ENCODE peak calls at places on chromosome 21, in four cellular contexts. E, D, B and X are unnamed samples.

GRCh38 chr21:19321688-19322087 is 918.1 kb upstream of the TMPRSS15 start:
- DNase-seq in E (no peak), D (no peak), B (no peak), X (peak)

GRCh38 chr21:16216595-16216994 is 486.8 kb downstream of the USP25 start:
- DNase-seq in E (no peak), D (no peak), B (no peak), X (no peak)

GRCh38 chr21:26709090-26709489 is 136.0 kb upstream of the CYYR1 start:
- DNase-seq in E (peak), D (no peak), B (no peak), X (no peak)

GRCh38 chr21:27466175-27466574 is 499.3 kb upstream of the ADAMTS5 start:
- DNase-seq in E (no peak), D (no peak), B (no peak), X (no peak)

GRCh38 chr21:17613242-17613676 is 558 bp upstream of the BTG3 start:
- DNase-seq in E (peak), D (peak), B (no peak), X (no peak)

GRCh38 chr21:37373539-37373938 is 7.0 kb downstream of the DYRK1A start:
- DNase-seq in E (peak), D (no peak), B (no peak), X (no peak)

GRCh38 chr21:36701912-36702621 is 3.2 kb downstream of the SIM2 start:
- DNase-seq in E (no peak), D (no peak), B (no peak), X (no peak)

GRCh38 chr21:44285102-44285501 is 574 bp upstream of the AIRE start:
- DNase-seq in E (no peak), D (no peak), B (no peak), X (no peak)

GRCh38 chr21:34526618-34527290 is 14.7 kb upstream of the KCNE1 start:
- DNase-seq in E (peak), D (no peak), B (peak), X (peak)

GRCh38 chr21:29258626-29259335 is 39.9 kb upstream of the BACH1 start:
- DNase-seq in E (peak), D (no peak), B (no peak), X (no peak)

GRCh38 chr21:27570306-27570868 is 603.5 kb upstream of the ADAMTS5 start:
- DNase-seq in E (peak), D (no peak), B (no peak), X (no peak)

GRCh38 chr21:35619184-35619583 is 441.1 kb downstream of the SETD4 start:
- DNase-seq in E (peak), D (no peak), B (no peak), X (no peak)

GRCh38 chr21:25457411-25457810 is 149.9 kb downstream of the MRPL39 start:
- DNase-seq in E (peak), D (peak), B (no peak), X (no peak)

DNA sequence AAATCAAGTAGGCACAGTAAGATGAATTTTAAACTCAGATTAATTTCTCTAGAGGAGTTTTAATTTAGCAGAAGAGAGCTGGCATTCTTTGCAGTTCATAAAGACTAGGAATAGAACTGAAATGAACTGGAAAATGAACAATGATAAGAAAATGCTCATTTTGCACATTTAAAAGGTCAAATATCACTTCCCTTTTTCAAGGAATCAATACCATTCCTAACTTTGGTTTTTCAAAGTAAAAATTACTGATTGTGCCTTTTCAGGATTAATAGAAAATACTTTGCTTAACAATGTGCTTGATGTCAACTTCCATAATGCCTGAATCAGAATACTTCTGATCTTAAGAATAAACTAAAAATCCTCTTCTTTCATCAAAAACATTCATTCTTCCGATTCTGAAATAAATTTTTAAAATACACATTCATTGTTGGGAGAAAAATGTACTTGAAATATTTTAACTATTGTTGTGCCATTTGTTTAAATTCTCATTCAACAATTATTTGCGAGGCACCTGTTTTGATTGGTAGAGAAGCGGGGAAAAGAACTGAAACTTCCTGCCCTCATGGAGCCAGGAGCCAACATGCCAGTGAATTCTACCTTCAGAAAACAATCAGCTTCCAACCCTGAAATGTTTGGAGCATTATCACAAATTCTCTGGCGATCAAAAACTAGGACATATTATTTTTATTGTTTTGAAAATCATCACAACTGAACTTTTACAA is 2.1 kb downstream of the SCAF4 start:
- DNase-seq in E (no peak), D (no peak), B (no peak), X (no peak)
- H3K4me3 ChIP-seq in E (peak), D (peak), B (peak), X (peak)

GRCh38 chr21:45981641-45982255 is at the start of gene COL6A1:
- DNase-seq in E (peak), D (no peak), B (no peak), X (no peak)

GRCh38 chr21:45982256-45982757 is 737 bp downstream of the COL6A1 start:
- DNase-seq in E (no peak), D (no peak), B (no peak), X (no peak)

GRCh38 chr21:45980697-45981096 is 873 bp upstream of the COL6A1 start:
- DNase-seq in E (no peak), D (no peak), B (no peak), X (no peak)

GRCh38 chr21:45980271-45980670 is 1.3 kb upstream of the COL6A1 start:
- DNase-seq in E (no peak), D (no peak), B (no peak), X (no peak)

DNA sequence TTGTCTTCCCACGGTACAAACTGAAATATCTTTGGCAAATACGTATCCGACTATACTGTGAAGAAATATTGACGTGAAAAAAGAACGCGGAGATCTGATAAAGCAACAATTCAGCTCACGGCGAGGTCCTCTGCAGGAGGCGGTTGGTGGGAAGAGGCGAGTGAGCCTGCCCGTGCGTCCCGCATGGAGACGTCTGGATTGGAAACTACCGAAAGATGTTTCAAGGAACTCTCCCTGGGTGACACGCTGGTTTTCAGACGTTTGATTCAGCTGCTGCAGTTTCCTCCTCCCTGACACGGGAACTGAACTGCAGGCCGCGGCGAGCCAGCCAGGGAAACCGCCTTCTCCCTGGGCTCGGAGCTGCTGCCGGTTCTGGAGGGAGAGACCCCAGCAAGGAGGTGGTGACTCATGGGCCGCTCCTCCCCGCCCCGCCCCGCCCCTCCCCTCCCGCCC is 390 bp upstream of the COL6A1 start:
- DNase-seq in E (peak), D (peak), B (peak), X (peak)
- H3K4me3 ChIP-seq in E (peak), D (no peak), B (peak), X (peak)

DNA sequence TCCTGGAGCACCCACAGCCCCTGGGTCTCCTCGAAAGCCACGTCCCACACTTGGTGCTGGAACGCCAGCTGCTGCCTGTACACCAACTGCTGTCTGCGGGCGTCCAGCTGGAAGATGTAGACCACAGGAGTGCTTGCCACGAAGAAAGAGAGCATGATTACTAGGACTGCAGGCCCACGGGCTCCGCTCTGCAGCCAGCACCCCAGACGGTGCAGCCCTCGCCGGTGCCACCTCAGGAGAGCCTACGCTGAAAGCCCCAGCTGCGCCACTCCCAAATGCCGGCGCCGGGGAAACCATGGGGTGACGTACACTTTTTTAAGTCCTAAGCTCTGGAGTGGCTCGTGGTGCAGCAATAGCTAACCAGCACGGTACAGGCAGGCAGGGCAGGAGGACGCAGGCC is 25.7 kb downstream of the WDR4 start:
- DNase-seq in E (no peak), D (no peak), B (no peak), X (no peak)
- H3K4me3 ChIP-seq in E (no peak), D (no peak), B (no peak), X (no peak)

DNA sequence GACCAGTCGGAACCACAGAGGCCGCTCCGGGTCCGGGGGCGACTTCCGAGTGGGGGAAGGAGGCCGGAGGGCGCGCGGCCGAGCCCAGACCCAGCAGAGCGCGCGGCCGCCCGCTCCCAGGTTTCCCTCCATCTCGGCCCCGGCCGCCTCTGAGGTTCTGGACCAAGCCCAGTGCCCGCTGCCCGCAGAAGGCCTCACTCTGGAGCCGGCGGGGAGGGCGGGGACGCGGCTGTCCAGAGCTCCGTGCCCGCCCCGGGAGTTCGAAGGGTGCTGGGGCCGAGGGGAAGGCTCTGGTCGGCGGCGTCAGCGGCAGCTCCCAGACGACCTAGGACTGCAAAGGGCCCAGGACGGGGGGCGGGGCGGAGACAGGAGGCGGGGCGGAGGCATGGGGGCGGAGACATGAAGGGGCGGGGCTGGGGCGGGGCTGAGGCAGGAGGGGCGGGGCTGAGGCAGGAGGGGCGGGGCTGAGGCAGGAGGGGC is 48.0 kb upstream of the SLC19A1 start:
- DNase-seq in E (peak), D (peak), B (peak), X (no peak)
- H3K4me3 ChIP-seq in E (peak), D (no peak), B (peak), X (peak)

GRCh38 chr21:41876396-41876795 is 2.7 kb downstream of the PRDM15 start:
- DNase-seq in E (no peak), D (peak), B (no peak), X (no peak)

GRCh38 chr21:41873426-41873825 is 5.7 kb downstream of the PRDM15 start:
- DNase-seq in E (no peak), D (no peak), B (no peak), X (no peak)

GRCh38 chr21:41873005-41873404 is 6.1 kb downstream of the PRDM15 start:
- DNase-seq in E (no peak), D (no peak), B (no peak), X (no peak)

GRCh38 chr21:41875086-41875485 is 4.1 kb downstream of the PRDM15 start:
- DNase-seq in E (no peak), D (no peak), B (no peak), X (no peak)

DNA sequence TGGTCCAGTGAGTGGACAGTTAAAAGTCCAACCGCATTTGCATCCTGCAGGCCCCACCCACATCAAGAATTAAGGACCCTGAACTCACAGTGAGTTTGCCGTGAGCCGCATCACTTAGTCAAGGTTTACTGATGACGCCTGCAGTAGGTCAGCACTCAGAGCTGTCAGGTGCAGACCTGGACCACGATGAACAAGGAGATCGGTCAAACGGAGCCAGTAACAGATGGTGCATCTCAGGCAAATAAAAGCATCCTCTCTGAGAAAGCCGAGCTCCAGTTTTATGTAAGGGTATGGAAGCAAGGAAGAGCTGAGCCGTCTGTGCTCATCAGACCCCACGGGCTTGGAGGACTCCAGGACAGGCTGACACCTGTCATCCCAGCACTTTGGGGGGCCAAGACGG is 4.5 kb downstream of the PRDM15 start:
- DNase-seq in E (no peak), D (peak), B (no peak), X (no peak)
- H3K4me3 ChIP-seq in E (no peak), D (peak), B (no peak), X (no peak)

DNA sequence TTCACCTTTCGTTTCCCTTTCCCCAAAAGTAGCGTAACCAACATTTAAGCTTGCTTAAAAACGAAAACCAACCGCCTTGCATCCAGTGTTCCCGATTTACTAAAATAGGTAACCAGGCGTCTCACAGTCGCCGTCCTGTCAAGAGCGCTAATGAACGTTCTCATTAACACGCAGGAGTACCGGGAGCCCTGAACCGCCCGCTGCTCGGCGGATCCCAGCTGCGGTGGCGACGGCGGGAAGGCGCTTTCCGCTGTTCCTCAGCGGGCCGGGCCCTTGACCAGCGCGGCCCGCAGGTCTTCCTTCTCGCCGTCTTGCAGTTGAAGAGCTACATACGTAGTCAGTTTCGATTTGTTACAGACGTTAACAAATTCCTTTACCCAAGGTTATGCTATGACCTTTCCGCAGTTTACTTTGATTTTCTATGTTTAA is 2.0 kb downstream of the OLIG1 start:
- DNase-seq in E (peak), D (no peak), B (no peak), X (no peak)
- H3K4me3 ChIP-seq in E (no peak), D (no peak), B (peak), X (no peak)

DNA sequence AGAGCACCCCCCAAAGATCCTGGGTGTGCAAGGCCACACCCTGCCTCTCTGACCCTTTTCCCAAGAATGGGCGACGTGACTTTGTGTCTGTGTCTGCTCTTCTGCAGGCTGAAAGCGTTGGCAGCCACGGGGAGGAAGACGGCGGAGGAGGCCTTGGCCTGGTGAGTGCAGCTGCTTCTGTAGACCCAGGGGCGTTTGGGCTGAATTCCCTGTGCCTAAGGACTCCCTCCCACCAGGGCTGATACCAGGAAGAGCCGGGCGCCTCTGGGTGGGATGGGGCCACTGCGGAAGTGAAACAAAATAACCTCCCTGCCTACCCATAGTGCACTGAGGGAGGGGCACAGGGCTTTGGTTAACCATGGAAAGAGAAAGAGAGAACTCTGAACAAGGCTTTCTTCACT is 2.5 kb downstream of the UBASH3A start:
- DNase-seq in E (no peak), D (peak), B (no peak), X (no peak)
- H3K4me3 ChIP-seq in E (no peak), D (no peak), B (no peak), X (no peak)

GRCh38 chr21:31555741-31556191 is 103.7 kb upstream of the SOD1 start:
- DNase-seq in E (no peak), D (no peak), B (no peak), X (no peak)

GRCh38 chr21:31556662-31557061 is 102.8 kb upstream of the SOD1 start:
- DNase-seq in E (no peak), D (no peak), B (no peak), X (no peak)

GRCh38 chr21:31558839-31559367 is 100.6 kb upstream of the SOD1 start:
- DNase-seq in E (peak), D (peak), B (peak), X (no peak)

GRCh38 chr21:31557956-31558838 is 101.3 kb upstream of the SOD1 start:
- DNase-seq in E (no peak), D (peak), B (no peak), X (no peak)

GRCh38 chr21:31557421-31557955 is 102.0 kb upstream of the SOD1 start:
- DNase-seq in E (no peak), D (no peak), B (no peak), X (no peak)
- H3K4me3 ChIP-seq in E (no peak), D (peak), B (peak), X (no peak)